ENCODE peak calls at places on chromosome 17, in four cellular contexts. H is H9; Q is naive thymus-derived CD4-positive, alpha-beta T cell; X is MG63. C is an unnamed sample.
A peak's percentile ranks its signal among the peaks of the same experiment; 100 is the strongest.

GRCh38 chr17:82520041-82520910 is 744 bp downstream of the FOXK2 start:
- DNase-seq in H (no peak), Q (peak; percentile 40), X (peak; percentile 28), C (peak; percentile 57)

GRCh38 chr17:64063766-64064224 is 43.4 kb upstream of the ICAM2 start:
- DNase-seq in H (peak; percentile 94), Q (peak; percentile 65), X (peak; percentile 21), C (peak; percentile 16)

GRCh38 chr17:82587234-82588086 is 60.8 kb downstream of the WDR45B start:
- DNase-seq in H (no peak), Q (no peak), X (no peak), C (no peak)

GRCh38 chr17:75614006-75614405 is 19.2 kb upstream of the SMIM5 start:
- DNase-seq in H (peak; percentile 79), Q (no peak), X (no peak), C (peak; percentile 49)

GRCh38 chr17:68238488-68238887 is 9.4 kb upstream of the AMZ2 start:
- DNase-seq in H (no peak), Q (peak; percentile 51), X (no peak), C (no peak)

GRCh38 chr17:27181935-27182334 is 112.0 kb upstream of the WSB1 start:
- DNase-seq in H (no peak), Q (no peak), X (no peak), C (no peak)

GRCh38 chr17:57927048-57927723 is 28.0 kb downstream of the CUEDC1 start:
- DNase-seq in H (no peak), Q (no peak), X (peak; percentile 84), C (peak; percentile 92)

GRCh38 chr17:690346-690745 is 24.3 kb downstream of the VPS53 start:
- DNase-seq in H (no peak), Q (no peak), X (no peak), C (no peak)

GRCh38 chr17:40995121-40995520 is 1.2 kb upstream of the KRTAP3-3 start:
- DNase-seq in H (no peak), Q (no peak), X (no peak), C (no peak)

GRCh38 chr17:82862758-82863645 is 23.2 kb upstream of the ZNF750 start:
- DNase-seq in H (no peak), Q (no peak), X (no peak), C (peak; percentile 84)

GRCh38 chr17:1730345-1731193 is 6.1 kb downstream of the WDR81 start:
- DNase-seq in H (no peak), Q (no peak), X (no peak), C (peak; percentile 69)

GRCh38 chr17:21174719-21175118 is 39.2 kb downstream of the TMEM11 start:
- DNase-seq in H (no peak), Q (no peak), X (no peak), C (no peak)

DNA sequence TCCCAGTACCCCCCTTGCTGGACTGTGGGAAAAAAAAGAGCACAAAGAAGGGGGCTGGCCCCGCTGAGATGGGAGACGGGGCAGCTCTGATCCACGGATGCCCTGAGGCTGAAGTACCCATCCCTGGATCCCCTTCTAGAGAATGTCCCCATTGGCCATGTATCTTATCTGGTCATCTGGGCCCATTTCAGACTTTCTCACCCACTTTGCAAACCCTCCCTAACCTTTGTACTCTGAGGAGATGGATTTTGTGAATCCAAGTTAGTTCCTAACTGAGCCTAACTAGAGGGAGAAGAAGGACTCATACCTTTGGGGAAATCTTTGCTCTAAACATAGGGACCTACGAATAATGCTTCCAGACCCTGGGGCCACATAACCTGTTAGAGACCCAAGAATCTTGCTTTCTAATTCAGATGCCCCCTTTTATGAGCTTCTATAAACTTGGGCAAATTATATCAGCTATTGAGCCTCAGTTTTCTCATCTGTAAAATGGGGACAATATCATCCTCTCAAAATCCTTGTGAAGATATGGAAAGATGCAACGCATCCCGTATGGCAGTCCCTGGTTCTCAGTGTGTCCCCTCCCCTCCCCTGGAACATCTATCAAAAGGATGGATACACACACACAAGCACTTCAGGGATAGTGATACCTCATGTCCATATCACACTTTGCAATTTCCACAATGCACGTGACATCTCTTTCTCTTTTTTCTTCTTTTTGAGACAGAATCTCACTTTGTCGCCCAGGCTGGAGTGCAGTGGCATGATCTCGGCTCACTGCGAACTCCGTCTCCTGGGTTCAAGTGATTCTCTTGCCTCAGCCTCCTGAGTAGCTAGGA is 16.8 kb upstream of the FZD2 start:
- DNase-seq in H (no peak), Q (no peak), X (no peak), C (no peak)
- H3K27me3 ChIP-seq in H (peaks cover 51% of the 10 kb centered on the region), Q (no peaks in the 10 kb centered on the region), X (no peaks in the 10 kb centered on the region), C (no peaks in the 10 kb centered on the region)

GRCh38 chr17:45425125-45425983 is 7.3 kb downstream of the ARHGAP27 start:
- DNase-seq in H (peak; percentile 98), Q (no peak), X (peak; percentile 52), C (peak; percentile 82)
- H3K27me3 ChIP-seq in H (peaks cover 15% of the 10 kb centered on the region), Q (no peaks in the 10 kb centered on the region), X (no peaks in the 10 kb centered on the region), C (no peaks in the 10 kb centered on the region)

GRCh38 chr17:8041249-8041928 is 2.5 kb downstream of the ALOX15B start:
- DNase-seq in H (no peak), Q (peak; percentile 47), X (no peak), C (no peak)
- H3K27me3 ChIP-seq in H (no peaks in the 10 kb centered on the region), Q (peaks cover 13% of the 10 kb centered on the region), X (no peaks in the 10 kb centered on the region), C (no peaks in the 10 kb centered on the region)

GRCh38 chr17:46978489-46979022 is 497 bp downstream of the RPRML start:
- DNase-seq in H (peak; percentile 63), Q (no peak), X (peak; percentile 31), C (peak; percentile 51)

GRCh38 chr17:46976626-46977270 is 2.3 kb downstream of the RPRML start:
- DNase-seq in H (peak; percentile 72), Q (no peak), X (no peak), C (peak; percentile 25)

GRCh38 chr17:46979023-46979870 is at the start of gene RPRML:
- DNase-seq in H (peak; percentile 77), Q (no peak), X (peak; percentile 75), C (peak; percentile 80)

GRCh38 chr17:46977348-46977747 is 1.7 kb downstream of the RPRML start:
- DNase-seq in H (peak; percentile 98), Q (no peak), X (no peak), C (peak; percentile 92)

GRCh38 chr17:46977750-46978488 is 1.1 kb downstream of the RPRML start:
- DNase-seq in H (no peak), Q (no peak), X (no peak), C (no peak)
- H3K27me3 ChIP-seq in H (peaks cover 5% of the 10 kb centered on the region), Q (peaks cover 9% of the 10 kb centered on the region), X (peaks cover 17% of the 10 kb centered on the region), C (no peaks in the 10 kb centered on the region)

DNA sequence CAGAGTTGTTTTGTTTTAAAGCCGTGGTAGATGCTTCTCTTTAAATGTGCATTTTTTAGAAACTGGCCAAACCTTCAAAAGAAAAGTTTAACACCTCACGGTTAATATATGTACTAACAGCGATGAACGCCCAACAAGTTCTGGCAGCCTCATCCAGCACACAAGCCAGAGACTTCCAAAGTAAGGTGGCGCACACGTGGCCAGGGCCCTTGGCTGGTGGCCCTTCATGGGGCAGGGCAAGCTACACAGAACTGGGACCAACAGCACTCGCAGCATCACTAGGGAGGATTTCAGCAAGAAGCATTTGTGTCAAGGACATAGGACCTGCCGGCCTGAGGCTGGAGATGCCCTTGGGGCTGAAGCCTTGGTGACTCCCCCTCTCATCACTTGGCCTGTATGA is 23.4 kb downstream of the CYB5D2 start:
- DNase-seq in H (no peak), Q (no peak), X (no peak), C (no peak)
- H3K27me3 ChIP-seq in H (no peaks in the 10 kb centered on the region), Q (no peaks in the 10 kb centered on the region), X (no peaks in the 10 kb centered on the region), C (no peaks in the 10 kb centered on the region)

DNA sequence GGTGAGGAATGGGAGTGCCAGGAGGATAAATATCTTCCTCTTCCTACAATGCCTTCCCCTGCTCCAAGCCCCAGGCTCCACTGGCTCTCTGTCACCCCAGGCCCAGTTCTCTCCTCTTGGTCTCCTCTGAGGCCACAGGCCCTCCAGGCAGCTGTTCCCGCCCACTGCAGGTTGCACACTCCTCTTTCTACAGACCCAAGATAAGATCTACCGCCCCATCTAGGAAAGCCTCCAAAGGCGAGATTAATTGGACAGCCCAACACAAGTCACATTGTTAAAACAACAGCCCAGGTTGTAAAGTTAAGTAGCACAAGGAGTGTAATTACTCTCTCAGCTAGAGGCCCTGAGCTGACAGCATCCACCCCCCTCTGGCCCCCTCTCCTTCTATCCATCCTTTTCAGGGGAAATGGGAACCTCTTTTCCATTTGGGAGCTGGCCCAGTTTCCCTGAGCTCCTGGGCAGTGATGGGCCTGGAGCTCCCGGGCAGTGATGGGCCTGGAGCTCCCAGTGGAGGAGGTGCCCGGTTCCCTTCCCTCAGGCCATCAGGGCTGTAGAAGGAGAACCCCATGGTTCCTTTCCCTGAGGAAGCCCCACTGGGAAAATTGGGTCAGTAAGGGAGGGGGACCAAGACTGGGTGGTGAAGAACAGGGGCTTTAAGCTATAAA is 7.3 kb downstream of the DLX4 start:
- DNase-seq in H (no peak), Q (no peak), X (no peak), C (peak; percentile 47)
- H3K27me3 ChIP-seq in H (peaks cover 48% of the 10 kb centered on the region), Q (peaks cover 16% of the 10 kb centered on the region), X (no peaks in the 10 kb centered on the region), C (peaks cover 11% of the 10 kb centered on the region)

DNA sequence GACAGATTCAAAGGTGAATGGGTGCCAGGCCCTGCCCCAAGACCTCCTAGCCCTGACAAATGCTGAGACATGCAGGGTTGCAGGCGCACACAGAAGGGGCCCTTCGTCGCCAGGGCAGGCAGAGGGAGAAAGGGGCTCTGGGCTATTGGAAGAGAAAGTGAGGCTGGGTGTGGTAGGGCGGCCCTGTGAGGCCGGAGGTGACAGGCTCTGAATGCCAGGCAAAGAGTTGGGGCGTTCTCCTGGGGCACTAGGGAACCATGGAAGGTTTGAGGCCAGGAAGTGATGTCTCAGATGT is 26.4 kb upstream of the NXPH3 start:
- DNase-seq in H (no peak), Q (no peak), X (no peak), C (no peak)
- H3K27me3 ChIP-seq in H (no peaks in the 10 kb centered on the region), Q (no peaks in the 10 kb centered on the region), X (no peaks in the 10 kb centered on the region), C (no peaks in the 10 kb centered on the region)

GRCh38 chr17:45833826-45834439 is 10.7 kb upstream of the SPPL2C start:
- DNase-seq in H (no peak), Q (no peak), X (no peak), C (no peak)
- H3K27me3 ChIP-seq in H (no peaks in the 10 kb centered on the region), Q (no peaks in the 10 kb centered on the region), X (no peaks in the 10 kb centered on the region), C (peaks cover 16% of the 10 kb centered on the region)

GRCh38 chr17:79414520-79415065 is 196.3 kb downstream of the RBFOX3 start:
- DNase-seq in H (no peak), Q (no peak), X (no peak), C (no peak)
- H3K27me3 ChIP-seq in H (no peaks in the 10 kb centered on the region), Q (no peaks in the 10 kb centered on the region), X (peaks cover 88% of the 10 kb centered on the region), C (peaks cover 78% of the 10 kb centered on the region)

C was measured in SJCRH30.